ENCODE peak calls at places on chromosome 22, in eight cellular contexts. One of them, this sample, is unnamed.

GRCh38 chr22:35154937-35155387 is 89.0 kb downstream of the ISX start:
- DNase-seq in stimulated activated CD8-positive, alpha-beta memory T cell treated with anti-CD3 and anti-CD28 coated beads, Interleukin-15, amount 100 ng/mL, for 24 hours: no peak
- DNase-seq in body of pancreas: peak
- DNase-seq in glutamatergic neuron: peak
- DNase-seq in HFFc6: peak
- DNase-seq in WTC11: peak
- DNase-seq in EH: peak
- DNase-seq in stimulated activated CD4-positive, alpha-beta T cell treated with anti-CD3 and anti-CD28 coated beads, Interleukin-12 subunit alpha, Interleukin-12 subunit beta, amount 100 ng/mL, for 48 hours: peak
- DNase-seq in this sample: peak

GRCh38 chr22:44661070-44661469 is 40.9 kb upstream of the PRR5 start:
- DNase-seq in glutamatergic neuron: no peak
- DNase-seq in WTC11: peak
- DNase-seq in EH: peak
- DNase-seq in HFFc6: no peak
- DNase-seq in stimulated activated CD8-positive, alpha-beta memory T cell treated with anti-CD3 and anti-CD28 coated beads, Interleukin-15, amount 100 ng/mL, for 24 hours: no peak
- DNase-seq in stimulated activated CD4-positive, alpha-beta T cell treated with anti-CD3 and anti-CD28 coated beads, Interleukin-12 subunit alpha, Interleukin-12 subunit beta, amount 100 ng/mL, for 48 hours: no peak
- DNase-seq in body of pancreas: no peak
- DNase-seq in this sample: no peak

GRCh38 chr22:37804886-37805857 is 2.6 kb upstream of the GCAT start:
- DNase-seq in EH: peak
- DNase-seq in WTC11: peak
- DNase-seq in HFFc6: peak
- DNase-seq in stimulated activated CD4-positive, alpha-beta T cell treated with anti-CD3 and anti-CD28 coated beads, Interleukin-12 subunit alpha, Interleukin-12 subunit beta, amount 100 ng/mL, for 48 hours: peak
- DNase-seq in body of pancreas: peak
- DNase-seq in stimulated activated CD8-positive, alpha-beta memory T cell treated with anti-CD3 and anti-CD28 coated beads, Interleukin-15, amount 100 ng/mL, for 24 hours: peak
- DNase-seq in glutamatergic neuron: peak
- DNase-seq in this sample: peak

GRCh38 chr22:48440176-48440575 is 1387.5 kb downstream of the BRD1 start:
- DNase-seq in stimulated activated CD4-positive, alpha-beta T cell treated with anti-CD3 and anti-CD28 coated beads, Interleukin-12 subunit alpha, Interleukin-12 subunit beta, amount 100 ng/mL, for 48 hours: no peak
- DNase-seq in HFFc6: no peak
- DNase-seq in stimulated activated CD8-positive, alpha-beta memory T cell treated with anti-CD3 and anti-CD28 coated beads, Interleukin-15, amount 100 ng/mL, for 24 hours: no peak
- DNase-seq in EH: no peak
- DNase-seq in body of pancreas: no peak
- DNase-seq in glutamatergic neuron: no peak
- DNase-seq in WTC11: no peak
- DNase-seq in this sample: no peak

GRCh38 chr22:43988116-43988817 is 33.0 kb downstream of the SAMM50 start:
- DNase-seq in HFFc6: no peak
- DNase-seq in WTC11: no peak
- DNase-seq in stimulated activated CD8-positive, alpha-beta memory T cell treated with anti-CD3 and anti-CD28 coated beads, Interleukin-15, amount 100 ng/mL, for 24 hours: no peak
- DNase-seq in EH: no peak
- DNase-seq in stimulated activated CD4-positive, alpha-beta T cell treated with anti-CD3 and anti-CD28 coated beads, Interleukin-12 subunit alpha, Interleukin-12 subunit beta, amount 100 ng/mL, for 48 hours: no peak
- DNase-seq in body of pancreas: no peak
- DNase-seq in glutamatergic neuron: no peak
- DNase-seq in this sample: no peak

GRCh38 chr22:44884968-44885805 is 124.6 kb downstream of the PHF21B start:
- DNase-seq in HFFc6: no peak
- DNase-seq in glutamatergic neuron: peak
- DNase-seq in stimulated activated CD4-positive, alpha-beta T cell treated with anti-CD3 and anti-CD28 coated beads, Interleukin-12 subunit alpha, Interleukin-12 subunit beta, amount 100 ng/mL, for 48 hours: no peak
- DNase-seq in stimulated activated CD8-positive, alpha-beta memory T cell treated with anti-CD3 and anti-CD28 coated beads, Interleukin-15, amount 100 ng/mL, for 24 hours: no peak
- DNase-seq in body of pancreas: no peak
- DNase-seq in WTC11: no peak
- DNase-seq in EH: no peak
- DNase-seq in this sample: no peak

GRCh38 chr22:26394787-26395186 is 34.3 kb upstream of the ASPHD2 start:
- DNase-seq in stimulated activated CD4-positive, alpha-beta T cell treated with anti-CD3 and anti-CD28 coated beads, Interleukin-12 subunit alpha, Interleukin-12 subunit beta, amount 100 ng/mL, for 48 hours: no peak
- DNase-seq in HFFc6: no peak
- DNase-seq in WTC11: no peak
- DNase-seq in EH: no peak
- DNase-seq in stimulated activated CD8-positive, alpha-beta memory T cell treated with anti-CD3 and anti-CD28 coated beads, Interleukin-15, amount 100 ng/mL, for 24 hours: no peak
- DNase-seq in glutamatergic neuron: no peak
- DNase-seq in body of pancreas: no peak
- DNase-seq in this sample: no peak

GRCh38 chr22:37518509-37519267 is 527 bp downstream of the CARD10 start:
- DNase-seq in HFFc6: no peak
- DNase-seq in WTC11: peak
- DNase-seq in body of pancreas: no peak
- DNase-seq in glutamatergic neuron: peak
- DNase-seq in EH: no peak
- DNase-seq in stimulated activated CD4-positive, alpha-beta T cell treated with anti-CD3 and anti-CD28 coated beads, Interleukin-12 subunit alpha, Interleukin-12 subunit beta, amount 100 ng/mL, for 48 hours: no peak
- DNase-seq in stimulated activated CD8-positive, alpha-beta memory T cell treated with anti-CD3 and anti-CD28 coated beads, Interleukin-15, amount 100 ng/mL, for 24 hours: no peak
- DNase-seq in this sample: no peak

GRCh38 chr22:50232481-50233151 is 12.2 kb downstream of the TUBGCP6 start:
- DNase-seq in HFFc6: no peak
- DNase-seq in stimulated activated CD4-positive, alpha-beta T cell treated with anti-CD3 and anti-CD28 coated beads, Interleukin-12 subunit alpha, Interleukin-12 subunit beta, amount 100 ng/mL, for 48 hours: no peak
- DNase-seq in stimulated activated CD8-positive, alpha-beta memory T cell treated with anti-CD3 and anti-CD28 coated beads, Interleukin-15, amount 100 ng/mL, for 24 hours: no peak
- DNase-seq in body of pancreas: no peak
- DNase-seq in WTC11: no peak
- DNase-seq in EH: no peak
- DNase-seq in glutamatergic neuron: no peak
- DNase-seq in this sample: no peak

GRCh38 chr22:37379716-37380115 is 47.6 kb downstream of the ELFN2 start:
- DNase-seq in glutamatergic neuron: no peak
- DNase-seq in HFFc6: no peak
- DNase-seq in stimulated activated CD8-positive, alpha-beta memory T cell treated with anti-CD3 and anti-CD28 coated beads, Interleukin-15, amount 100 ng/mL, for 24 hours: no peak
- DNase-seq in EH: no peak
- DNase-seq in stimulated activated CD4-positive, alpha-beta T cell treated with anti-CD3 and anti-CD28 coated beads, Interleukin-12 subunit alpha, Interleukin-12 subunit beta, amount 100 ng/mL, for 48 hours: no peak
- DNase-seq in WTC11: no peak
- DNase-seq in body of pancreas: no peak
- DNase-seq in this sample: no peak

GRCh38 chr22:31091106-31091975 is 10.2 kb downstream of the SMTN start:
- DNase-seq in stimulated activated CD4-positive, alpha-beta T cell treated with anti-CD3 and anti-CD28 coated beads, Interleukin-12 subunit alpha, Interleukin-12 subunit beta, amount 100 ng/mL, for 48 hours: no peak
- DNase-seq in EH: no peak
- DNase-seq in stimulated activated CD8-positive, alpha-beta memory T cell treated with anti-CD3 and anti-CD28 coated beads, Interleukin-15, amount 100 ng/mL, for 24 hours: no peak
- DNase-seq in WTC11: no peak
- DNase-seq in glutamatergic neuron: no peak
- DNase-seq in body of pancreas: no peak
- DNase-seq in HFFc6: no peak
- DNase-seq in this sample: no peak

GRCh38 chr22:49968313-49968830 is 7.8 kb downstream of the PIM3 start:
- DNase-seq in WTC11: no peak
- DNase-seq in HFFc6: no peak
- DNase-seq in body of pancreas: peak
- DNase-seq in glutamatergic neuron: peak
- DNase-seq in stimulated activated CD4-positive, alpha-beta T cell treated with anti-CD3 and anti-CD28 coated beads, Interleukin-12 subunit alpha, Interleukin-12 subunit beta, amount 100 ng/mL, for 48 hours: no peak
- DNase-seq in EH: no peak
- DNase-seq in stimulated activated CD8-positive, alpha-beta memory T cell treated with anti-CD3 and anti-CD28 coated beads, Interleukin-15, amount 100 ng/mL, for 24 hours: no peak
- DNase-seq in this sample: peak

GRCh38 chr22:33461698-33462434 is 403.7 kb upstream of the SYN3 start:
- DNase-seq in glutamatergic neuron: no peak
- DNase-seq in body of pancreas: no peak
- DNase-seq in WTC11: no peak
- DNase-seq in stimulated activated CD8-positive, alpha-beta memory T cell treated with anti-CD3 and anti-CD28 coated beads, Interleukin-15, amount 100 ng/mL, for 24 hours: no peak
- DNase-seq in EH: no peak
- DNase-seq in HFFc6: no peak
- DNase-seq in stimulated activated CD4-positive, alpha-beta T cell treated with anti-CD3 and anti-CD28 coated beads, Interleukin-12 subunit alpha, Interleukin-12 subunit beta, amount 100 ng/mL, for 48 hours: no peak
- DNase-seq in this sample: no peak

GRCh38 chr22:45218974-45219373 is 21.7 kb downstream of the KIAA0930 start:
- DNase-seq in stimulated activated CD8-positive, alpha-beta memory T cell treated with anti-CD3 and anti-CD28 coated beads, Interleukin-15, amount 100 ng/mL, for 24 hours: no peak
- DNase-seq in HFFc6: no peak
- DNase-seq in body of pancreas: no peak
- DNase-seq in stimulated activated CD4-positive, alpha-beta T cell treated with anti-CD3 and anti-CD28 coated beads, Interleukin-12 subunit alpha, Interleukin-12 subunit beta, amount 100 ng/mL, for 48 hours: peak
- DNase-seq in glutamatergic neuron: no peak
- DNase-seq in WTC11: no peak
- DNase-seq in EH: peak
- DNase-seq in this sample: no peak

This sample was measured in testis.